ENCODE peak calls at places on chromosome 1, in five cellular contexts. L is K562, I is H1, G is HCT116, T is SK-N-SH. Q is an unnamed sample.

GRCh38 chr1:47442202-47442601 is 4.4 kb downstream of the FOXD2 start:
- DNase-seq in L (no peak), I (no peak), G (no peak), T (no peak), Q (no peak)

GRCh38 chr1:55695151-55695550 is 480.0 kb upstream of the USP24 start:
- DNase-seq in L (no peak), I (no peak), G (no peak), T (no peak), Q (no peak)

GRCh38 chr1:210250665-210250997 is 18.0 kb downstream of the SERTAD4 start:
- DNase-seq in L (no peak), I (no peak), G (no peak), T (peak), Q (no peak)

GRCh38 chr1:164785841-164786534 is 227.0 kb downstream of the PBX1 start:
- DNase-seq in L (no peak), I (no peak), G (no peak), T (no peak), Q (no peak)

GRCh38 chr1:79847715-79848114 is 841.2 kb upstream of the ADGRL4 start:
- DNase-seq in L (no peak), I (no peak), G (no peak), T (no peak), Q (no peak)

GRCh38 chr1:48931571-48932251 is 155.0 kb upstream of the BEND5 start:
- DNase-seq in L (no peak), I (no peak), G (no peak), T (no peak), Q (no peak)

GRCh38 chr1:45544530-45544929 is 6.1 kb upstream of the AKR1A1 start:
- DNase-seq in L (no peak), I (no peak), G (no peak), T (no peak), Q (no peak)

GRCh38 chr1:5099018-5099417 is 444.6 kb downstream of the AJAP1 start:
- DNase-seq in L (no peak), I (no peak), G (no peak), T (no peak), Q (no peak)

GRCh38 chr1:202159534-202160371 is 649 bp downstream of the PTPN7 start:
- DNase-seq in L (peak), I (no peak), G (no peak), T (no peak), Q (no peak)

GRCh38 chr1:93552751-93553455 is 105.0 kb downstream of the FNBP1L start:
- DNase-seq in L (no peak), I (no peak), G (peak), T (peak), Q (no peak)

GRCh38 chr1:29171089-29171488 is 10.6 kb downstream of the SRSF4 start:
- DNase-seq in L (no peak), I (no peak), G (no peak), T (no peak), Q (no peak)

DNA sequence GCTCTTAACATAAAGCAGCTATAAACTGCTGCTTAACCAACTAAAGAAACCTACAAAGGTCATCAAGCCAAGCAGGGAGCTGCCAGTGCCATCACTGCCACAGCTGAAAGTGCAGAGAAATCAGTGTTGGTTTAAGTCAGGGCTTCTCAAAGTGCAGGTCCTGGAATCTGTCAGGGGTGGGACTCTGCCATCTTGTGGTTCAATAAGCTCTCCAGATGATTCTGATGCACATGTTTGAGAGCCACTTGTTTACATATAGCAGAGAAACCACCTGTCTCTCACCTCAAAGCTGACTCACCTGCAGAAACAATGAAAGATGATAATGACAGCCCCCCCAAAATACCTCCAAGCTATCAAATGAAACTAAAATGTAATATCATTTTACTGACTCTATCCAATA is 49.3 kb downstream of the SH3GLB1 start:
- DNase-seq in L (no peak), I (no peak), G (peak), T (peak), Q (peak)
- TF ChIP-seq JUND in L (no peak), I (no peak), G (no peak), T (no peak), Q (no peak)

DNA sequence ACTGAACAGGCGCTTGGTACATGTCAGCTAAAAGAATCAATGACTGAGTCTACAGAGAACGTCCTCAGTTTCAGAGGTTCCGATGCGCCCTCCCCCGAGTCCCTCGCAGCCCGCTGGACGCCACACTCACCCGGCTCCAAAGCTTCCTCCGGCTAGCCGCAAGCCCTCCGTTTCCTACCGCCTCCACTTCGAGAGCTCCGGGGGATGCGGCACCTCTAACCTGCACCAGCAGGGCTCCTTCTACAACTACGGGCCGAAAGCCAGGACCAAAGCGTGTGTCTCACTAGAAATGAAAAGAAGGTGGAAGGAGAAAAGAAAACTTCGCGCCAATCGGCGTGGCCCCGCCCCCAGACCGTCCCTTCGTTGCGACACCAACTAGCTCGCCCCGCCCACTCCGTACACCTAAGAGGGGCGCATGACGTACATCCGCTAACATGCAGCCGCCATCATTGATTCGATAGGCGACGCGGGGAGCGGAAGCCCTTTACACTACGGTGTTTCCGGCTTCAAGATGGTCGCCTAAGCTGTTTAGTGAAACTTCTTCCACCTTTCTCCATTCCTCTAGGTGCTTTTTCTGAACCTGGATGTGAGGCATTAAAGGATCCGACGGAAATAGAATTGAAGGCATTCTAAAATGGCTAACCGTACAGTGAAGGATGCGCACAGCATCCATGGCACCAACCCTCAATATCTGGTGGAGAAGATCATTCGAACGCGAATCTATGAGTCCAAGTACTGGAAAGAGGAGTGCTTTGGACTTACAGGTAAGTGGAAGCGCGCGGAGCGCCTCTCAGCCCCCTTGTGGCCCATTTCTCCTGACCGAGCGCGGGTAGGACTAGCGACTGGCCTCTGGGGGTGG is at the start of the genes ORC1 and PRPF38A:
- DNase-seq in L (peak), I (peak), G (peak), T (peak), Q (peak)
- TF ChIP-seq JUND in L (peak), I (peak), G (no peak), T (no peak), Q (no peak)

DNA sequence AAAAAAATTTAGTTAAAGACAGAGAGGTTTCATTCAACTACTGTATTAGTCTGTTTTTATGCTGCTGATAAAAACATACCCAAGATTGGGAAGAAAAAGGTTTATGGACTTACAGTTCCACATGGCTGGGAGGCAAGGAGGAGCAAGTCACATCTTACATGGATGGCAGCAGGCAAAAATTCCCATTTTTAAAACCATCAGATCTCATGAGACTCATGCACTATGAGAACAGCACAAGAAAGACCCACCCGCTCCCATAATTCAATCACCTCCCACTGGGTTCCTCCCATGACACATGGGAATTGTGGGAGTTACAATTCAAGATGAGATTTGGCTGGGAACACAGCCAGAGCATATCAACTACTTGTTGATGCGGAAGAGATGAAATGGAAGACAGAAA is 9.2 kb downstream of the GPR161 start:
- DNase-seq in L (no peak), I (no peak), G (no peak), T (no peak), Q (no peak)
- TF ChIP-seq JUND in L (no peak), I (no peak), G (no peak), T (no peak), Q (no peak)

GRCh38 chr1:2865571-2866414 is 64.3 kb upstream of the TTC34 start:
- DNase-seq in L (no peak), I (no peak), G (no peak), T (no peak), Q (no peak)
- TF ChIP-seq JUND in L (no peak), I (no peak), G (no peak), T (no peak), Q (no peak)

GRCh38 chr1:32774464-32774808 is 42.7 kb downstream of the YARS1 start:
- DNase-seq in L (no peak), I (no peak), G (no peak), T (no peak), Q (no peak)

GRCh38 chr1:32773764-32774463 is 43.2 kb downstream of the YARS1 start:
- DNase-seq in L (no peak), I (no peak), G (no peak), T (no peak), Q (no peak)

GRCh38 chr1:32773018-32773763 is 44.0 kb downstream of the YARS1 start:
- DNase-seq in L (peak), I (peak), G (peak), T (peak), Q (peak)

GRCh38 chr1:32774950-32775634 is 42.1 kb downstream of the YARS1 start:
- DNase-seq in L (no peak), I (no peak), G (no peak), T (peak), Q (no peak)

DNA sequence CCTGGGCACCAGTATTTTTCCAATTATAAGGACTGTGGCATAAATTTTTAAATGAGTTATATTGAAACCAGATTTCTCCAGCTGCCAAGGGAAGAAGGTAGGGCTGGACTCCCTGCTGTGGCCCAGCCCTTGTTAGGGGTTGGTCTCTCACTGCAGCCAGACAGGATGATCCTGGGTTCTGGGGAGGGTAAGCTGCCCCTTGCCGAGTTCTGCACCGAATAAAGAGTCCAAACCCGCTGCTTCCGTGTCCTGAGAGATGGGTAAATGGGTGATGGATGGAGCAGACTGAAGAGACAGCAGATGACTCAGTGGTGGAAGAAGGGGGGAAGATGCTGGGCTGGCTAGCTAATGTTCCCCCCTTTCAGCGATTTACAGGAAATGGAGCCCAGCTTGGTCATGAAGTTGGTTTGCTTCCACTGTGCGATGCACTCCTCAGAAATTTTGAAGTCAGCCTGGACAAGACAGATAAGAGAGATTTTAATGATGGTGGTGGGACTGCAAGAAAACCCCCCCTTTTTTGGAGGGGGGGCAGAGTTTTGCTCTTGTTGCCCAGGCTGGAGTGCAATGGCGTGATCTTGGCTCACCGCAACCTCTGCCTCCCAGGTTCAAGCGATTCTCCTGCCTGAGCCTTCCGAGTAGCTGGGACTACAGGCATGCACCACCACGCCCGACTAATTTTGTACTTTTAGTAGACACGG is 41.4 kb downstream of the YARS1 start:
- DNase-seq in L (no peak), I (no peak), G (no peak), T (peak), Q (no peak)
- TF ChIP-seq JUND in L (no peak), I (no peak), G (no peak), T (peak), Q (no peak)

DNA sequence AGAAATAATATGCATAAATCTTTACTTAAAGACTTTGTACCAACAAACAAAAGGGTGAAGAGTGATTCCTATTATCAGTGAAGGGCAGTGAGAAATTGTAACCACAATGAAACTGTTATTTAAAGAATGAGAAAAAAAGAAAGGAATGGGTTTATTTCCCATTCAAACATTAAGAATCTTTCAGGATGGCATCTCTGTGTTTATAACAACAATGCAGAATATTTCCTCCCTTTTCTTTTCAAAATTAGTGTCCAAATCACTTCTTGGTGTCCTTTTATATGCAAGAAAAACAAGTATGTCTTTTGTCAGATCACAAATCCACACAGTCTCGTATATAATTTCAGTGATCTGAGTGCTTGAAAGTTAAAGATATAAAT is 61.2 kb downstream of the PTPRC start:
- DNase-seq in L (no peak), I (no peak), G (no peak), T (no peak), Q (no peak)
- TF ChIP-seq JUND in L (no peak), I (no peak), G (no peak), T (no peak), Q (no peak)

GRCh38 chr1:36068866-36069265 is 15.0 kb upstream of the TEKT2 start:
- DNase-seq in L (no peak), I (no peak), G (no peak), T (no peak), Q (no peak)
- TF ChIP-seq JUND in L (no peak), I (no peak), G (peak), T (no peak), Q (no peak)

DNA sequence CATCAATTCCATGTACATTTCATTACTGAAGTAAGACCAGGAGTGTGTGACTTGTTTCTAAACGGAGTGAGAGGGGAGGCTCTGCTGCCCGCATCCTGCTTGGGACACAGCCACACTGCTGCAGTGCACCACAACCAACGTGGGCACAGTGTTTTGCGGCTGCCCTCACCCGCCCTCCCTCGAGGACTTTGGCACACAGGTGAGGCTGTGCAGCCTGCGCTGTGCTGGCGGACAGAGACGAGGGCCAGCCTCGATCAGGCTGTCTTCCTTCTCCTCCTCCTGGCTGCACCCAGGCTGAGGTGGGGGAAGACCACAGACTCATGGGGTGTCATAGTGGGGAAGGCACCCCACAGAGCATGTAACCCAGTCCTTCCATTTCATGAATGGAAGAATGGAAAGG is 31.0 kb upstream of the H6PD start:
- DNase-seq in L (no peak), I (no peak), G (no peak), T (no peak), Q (no peak)
- TF ChIP-seq JUND in L (no peak), I (no peak), G (no peak), T (no peak), Q (no peak)

GRCh38 chr1:23019851-23020625 is 770 bp downstream of the KDM1A start:
- DNase-seq in L (peak), I (no peak), G (no peak), T (peak), Q (no peak)
- TF ChIP-seq JUND in L (no peak), I (no peak), G (no peak), T (no peak), Q (no peak)

DNA sequence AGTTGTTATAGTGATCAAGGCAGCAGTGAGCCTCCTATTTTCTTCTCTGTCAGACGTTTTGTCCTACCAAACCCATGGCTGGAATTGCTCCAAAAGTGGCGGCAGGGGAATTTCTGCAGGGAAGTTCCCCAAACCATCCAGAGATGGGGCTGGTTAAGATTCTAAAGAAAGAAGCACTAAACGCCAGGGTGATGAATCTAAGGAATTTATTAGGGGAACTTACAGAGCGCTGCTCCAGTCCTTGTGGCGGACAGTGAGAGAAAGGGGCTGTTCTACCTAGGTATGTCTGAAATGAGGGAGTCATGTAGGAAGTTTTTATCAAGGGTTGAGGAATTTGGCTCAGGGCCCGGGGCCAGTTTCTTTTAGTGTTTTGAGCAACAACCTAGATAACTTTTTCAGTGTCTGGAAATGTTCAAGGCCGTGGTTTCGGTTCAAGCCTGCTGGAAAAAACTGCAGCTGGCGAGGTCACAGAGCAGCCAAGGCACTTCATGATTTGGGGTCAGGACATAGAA is 222.4 kb upstream of the B3GALT2 start:
- DNase-seq in L (no peak), I (no peak), G (no peak), T (no peak), Q (no peak)
- TF ChIP-seq JUND in L (no peak), I (no peak), G (no peak), T (peak), Q (no peak)